ENCODE peak calls at places on chromosomes 1 and 21, in eight cellular contexts. Z is pancreas, B is iris pigment epithelial cell, J is astrocyte of the spinal cord, L is IMR-90, R is adipocyte, C is brain microvascular endothelial cell, Y is DMS79. I is an unnamed sample.

GRCh38 chr1:245598524-245599310 is 443.9 kb downstream of the KIF26B start:
- DNase-seq in Z (no peak), B (no peak), J (no peak), L (no peak), R (no peak), C (no peak), Y (no peak), I (peak; percentile 72)

GRCh38 chr1:39159224-39160036 is 45.1 kb upstream of the MACF1 start:
- DNase-seq in Z (peak; percentile 51), B (no peak), J (peak; percentile 70), L (peak; percentile 48), R (peak; percentile 54), C (no peak), Y (no peak), I (peak; percentile 46)

GRCh38 chr1:2204384-2205190 is 10.0 kb upstream of the FAAP20 start:
- DNase-seq in Z (peak; percentile 91), B (peak; percentile 60), J (peak; percentile 71), L (peak; percentile 33), R (peak; percentile 99), C (no peak), Y (no peak), I (peak; percentile 89)

GRCh38 chr1:38014171-38014570 is 1.6 kb downstream of the UTP11 start:
- DNase-seq in Z (no peak), B (no peak), J (no peak), L (no peak), R (peak; percentile 37), C (no peak), Y (no peak), I (no peak)

GRCh38 chr21:35483267-35483666 is 434.2 kb upstream of the RUNX1 start:
- DNase-seq in Z (no peak), B (no peak), J (no peak), L (no peak), R (no peak), C (no peak), Y (no peak), I (no peak)

GRCh38 chr1:109640285-109640865 is 15.5 kb upstream of the GSTM4 start:
- DNase-seq in Z (peak; percentile 91), B (peak; percentile 49), J (peak; percentile 57), L (peak; percentile 55), R (peak; percentile 88), C (peak; percentile 74), Y (no peak), I (peak; percentile 75)

GRCh38 chr1:20380616-20381035 is 90.0 kb downstream of the VWA5B1 start:
- DNase-seq in Z (no peak), B (peak; percentile 88), J (peak; percentile 95), L (peak; percentile 90), R (peak; percentile 68), C (peak; percentile 24), Y (no peak), I (peak; percentile 88)

GRCh38 chr1:219900201-219900600 is 28.2 kb downstream of the SLC30A10 start:
- DNase-seq in Z (no peak), B (peak; percentile 2), J (peak; percentile 85), L (no peak), R (no peak), C (peak; percentile 6), Y (no peak), I (peak; percentile 1)

GRCh38 chr1:20361805-20362381 is 71.2 kb downstream of the VWA5B1 start:
- DNase-seq in Z (no peak), B (peak; percentile 23), J (peak; percentile 50), L (peak; percentile 37), R (peak; percentile 65), C (peak; percentile 37), Y (no peak), I (peak; percentile 62)

GRCh38 chr1:32780628-32781267 is 36.4 kb downstream of the YARS1 start:
- DNase-seq in Z (no peak), B (peak; percentile 78), J (peak; percentile 47), L (no peak), R (no peak), C (no peak), Y (no peak), I (no peak)

GRCh38 chr21:34992180-34992579 is 56.9 kb downstream of the RUNX1 start:
- DNase-seq in Z (no peak), B (no peak), J (no peak), L (no peak), R (no peak), C (no peak), Y (no peak), I (no peak)

GRCh38 chr1:29756901-29757729 is 520.8 kb downstream of the PTPRU start:
- DNase-seq in Z (no peak), B (no peak), J (no peak), L (no peak), R (no peak), C (no peak), Y (no peak), I (no peak)

GRCh38 chr1:149903836-149904491 is 4.6 kb downstream of the BOLA1 start:
- DNase-seq in Z (no peak), B (no peak), J (no peak), L (no peak), R (no peak), C (no peak), Y (no peak), I (no peak)

GRCh38 chr1:223234164-223234501 is 91.1 kb upstream of the TLR5 start:
- DNase-seq in Z (no peak), B (no peak), J (no peak), L (no peak), R (no peak), C (no peak), Y (no peak), I (no peak)

GRCh38 chr1:225526878-225527277 is 99.0 kb upstream of the LBR start:
- DNase-seq in Z (no peak), B (no peak), J (no peak), L (no peak), R (no peak), C (no peak), Y (no peak), I (no peak)

GRCh38 chr1:31239653-31240241 is at the start of gene NKAIN1:
- DNase-seq in Z (peak; percentile 31), B (peak; percentile 52), J (no peak), L (peak; percentile 18), R (peak; percentile 77), C (no peak), Y (no peak), I (peak; percentile 19)

GRCh38 chr1:171653796-171654704 is 1.6 kb upstream of the MYOC start:
- DNase-seq in Z (no peak), B (peak; percentile 45), J (peak; percentile 25), L (peak; percentile 10), R (peak; percentile 66), C (peak; percentile 15), Y (no peak), I (peak; percentile 9)

GRCh38 chr1:22494144-22494543 is 42.5 kb downstream of the ZBTB40 start:
- DNase-seq in Z (no peak), B (no peak), J (no peak), L (no peak), R (no peak), C (no peak), Y (no peak), I (no peak)

GRCh38 chr1:76254165-76255043 is 179.9 kb downstream of the ST6GALNAC3 start:
- DNase-seq in Z (no peak), B (peak; percentile 6), J (peak; percentile 51), L (no peak), R (peak; percentile 62), C (no peak), Y (no peak), I (no peak)

GRCh38 chr1:201530741-201531521 is 8.0 kb upstream of the NAV1 start:
- DNase-seq in Z (peak; percentile 69), B (peak; percentile 80), J (peak; percentile 85), L (peak; percentile 83), R (peak; percentile 95), C (peak; percentile 81), Y (no peak), I (peak; percentile 89)

GRCh38 chr1:84350104-84350503 is 48.2 kb upstream of the DNASE2B start:
- DNase-seq in Z (no peak), B (no peak), J (no peak), L (no peak), R (no peak), C (no peak), Y (no peak), I (no peak)

GRCh38 chr1:40059292-40059959 is 18.9 kb downstream of the CAP1 start:
- DNase-seq in Z (no peak), B (peak; percentile 79), J (peak; percentile 29), L (peak; percentile 70), R (peak; percentile 29), C (no peak), Y (no peak), I (peak; percentile 86)

GRCh38 chr1:20185834-20186782 is at the start of the genes PLA2G2C and UBXN10:
- DNase-seq in Z (peak; percentile 55), B (no peak), J (no peak), L (no peak), R (peak; percentile 4), C (no peak), Y (no peak), I (no peak)

GRCh38 chr1:224181453-224181810 is 1.6 kb upstream of the DEGS1 start:
- DNase-seq in Z (no peak), B (no peak), J (no peak), L (no peak), R (no peak), C (no peak), Y (no peak), I (no peak)

GRCh38 chr1:208254862-208255261 is 10.7 kb upstream of the PLXNA2 start:
- DNase-seq in Z (no peak), B (peak; percentile 80), J (peak; percentile 58), L (peak; percentile 52), R (peak; percentile 90), C (peak; percentile 33), Y (no peak), I (peak; percentile 66)

GRCh38 chr1:49048188-49048587 is 271.5 kb upstream of the BEND5 start:
- DNase-seq in Z (no peak), B (no peak), J (no peak), L (no peak), R (no peak), C (no peak), Y (no peak), I (no peak)

GRCh38 chr1:3779265-3779911 is 6.8 kb downstream of the SMIM1 start:
- DNase-seq in Z (no peak), B (no peak), J (no peak), L (no peak), R (no peak), C (no peak), Y (no peak), I (no peak)

GRCh38 chr1:1616045-1616821 is 933 bp downstream of the MIB2 start:
- DNase-seq in Z (peak; percentile 77), B (no peak), J (no peak), L (peak; percentile 37), R (peak; percentile 80), C (no peak), Y (no peak), I (peak; percentile 19)

GRCh38 chr1:46489638-46490602 is at the start of gene DMBX1:
- DNase-seq in Z (peak; percentile 56), B (peak; percentile 11), J (no peak), L (no peak), R (peak; percentile 24), C (no peak), Y (peak; percentile 36), I (peak; percentile 9)

GRCh38 chr1:201461783-201462441 is 7.1 kb downstream of the PHLDA3 start:
- DNase-seq in Z (peak; percentile 47), B (peak; percentile 100), J (peak; percentile 98), L (peak; percentile 99), R (peak; percentile 98), C (peak; percentile 98), Y (no peak), I (peak; percentile 97)

GRCh38 chr1:14215151-14215550 is 383.3 kb upstream of the KAZN start:
- DNase-seq in Z (no peak), B (no peak), J (no peak), L (no peak), R (no peak), C (no peak), Y (no peak), I (no peak)

GRCh38 chr1:183245366-183245765 is 59.3 kb downstream of the LAMC2 start:
- DNase-seq in Z (no peak), B (no peak), J (no peak), L (no peak), R (no peak), C (no peak), Y (no peak), I (no peak)

I was measured in cardiac fibroblast.